ENCODE peak calls at places on chromosomes 6 and 20, in five cellular contexts. J is stimulated activated memory B cell treated with anti-CD40 and anti-IgM and Interleukin-4, amounts not matched to agents 10 μg/mL and 1 μg/mL and 100 μg/mL, for 72 hours; O is heart right ventricle; G is CD4-positive, alpha-beta T cell; D is effector memory CD8-positive, alpha-beta T cell. S is an unnamed sample.

GRCh38 chr6:129685640-129686031 is 24.3 kb downstream of the ARHGAP18 start:
- ATAC-seq in D (no peak), J (no peak), O (no peak), G (no peak), S (no peak)

GRCh38 chr20:44215125-44215524 is 4.6 kb upstream of the OSER1 start:
- ATAC-seq in G (peak), D (no peak), O (no peak), J (no peak), S (no peak)

GRCh38 chr20:17874271-17875105 is 94.1 kb downstream of the SNX5 start:
- ATAC-seq in J (no peak), G (no peak), D (no peak), O (peak), S (peak)

GRCh38 chr20:24647713-24648112 is 178.3 kb downstream of the SYNDIG1 start:
- ATAC-seq in O (no peak), J (no peak), D (no peak), G (no peak), S (no peak)

GRCh38 chr20:63206878-63207277 is 9.1 kb downstream of the YTHDF1 start:
- ATAC-seq in J (no peak), D (no peak), O (no peak), G (no peak), S (peak)

GRCh38 chr20:20184711-20185110 is 132.4 kb downstream of the CFAP61 start:
- ATAC-seq in G (no peak), J (no peak), D (no peak), O (no peak), S (no peak)

GRCh38 chr6:149445095-149445466 is 39.7 kb downstream of the ZC3H12D start:
- ATAC-seq in D (peak), G (no peak), J (peak), O (no peak), S (no peak)

GRCh38 chr6:43276180-43277082 is 21.6 kb upstream of the SLC22A7 start:
- ATAC-seq in G (peak), J (peak), O (no peak), D (peak), S (no peak)

GRCh38 chr6:147322299-147323162 is 118.3 kb downstream of the STXBP5 start:
- ATAC-seq in J (peak), G (peak), O (no peak), D (peak), S (peak)

GRCh38 chr6:90466191-90466940 is 120.5 kb downstream of the MAP3K7 start:
- ATAC-seq in D (no peak), O (no peak), J (no peak), G (no peak), S (no peak)

GRCh38 chr20:10040070-10040970 is 5.5 kb downstream of the ANKEF1 start:
- ATAC-seq in J (no peak), G (no peak), D (no peak), O (no peak), S (no peak)

GRCh38 chr6:169557887-169558286 is 143.9 kb downstream of the WDR27 start:
- ATAC-seq in G (no peak), J (no peak), O (no peak), D (no peak), S (no peak)

GRCh38 chr20:43389231-43389630 is 68.5 kb upstream of the SRSF6 start:
- ATAC-seq in G (no peak), D (no peak), J (no peak), O (peak), S (peak)

GRCh38 chr20:18263723-18264122 is 24.6 kb upstream of the ZNF133 start:
- ATAC-seq in D (no peak), J (no peak), O (no peak), G (no peak), S (no peak)

GRCh38 chr6:84263557-84263956 is 36.1 kb upstream of the CEP162 start:
- ATAC-seq in D (no peak), J (no peak), O (no peak), G (no peak), S (no peak)

GRCh38 chr20:30922129-30922528 is 335.3 kb upstream of the DEFB115 start:
- ATAC-seq in O (no peak), J (peak), D (no peak), G (no peak), S (no peak)

GRCh38 chr6:36957773-36958271 is 3.3 kb downstream of the PI16 start:
- ATAC-seq in D (no peak), O (no peak), J (no peak), G (no peak), S (peak)

GRCh38 chr20:49615401-49616153 is 47.6 kb upstream of the PTGIS start:
- ATAC-seq in O (peak), G (no peak), J (no peak), D (no peak), S (no peak)

GRCh38 chr6:53928641-53929339 is 134.0 kb downstream of the LRRC1 start:
- ATAC-seq in J (no peak), D (no peak), O (peak), G (no peak), S (peak)

GRCh38 chr6:128239146-128239545 is 281.3 kb downstream of the PTPRK start:
- ATAC-seq in D (no peak), G (no peak), J (no peak), O (peak), S (no peak)

GRCh38 chr6:133505680-133506079 is 264.5 kb downstream of the EYA4 start:
- ATAC-seq in G (no peak), J (no peak), D (no peak), O (no peak), S (no peak)

GRCh38 chr20:12049125-12049524 is 131.4 kb downstream of the BTBD3 start:
- ATAC-seq in D (no peak), O (no peak), J (no peak), G (no peak), S (no peak)

GRCh38 chr6:121382467-121383121 is 48.3 kb upstream of the TBC1D32 start:
- ATAC-seq in J (no peak), G (no peak), O (no peak), D (no peak), S (no peak)

GRCh38 chr6:24936641-24937317 is 1.0 kb upstream of the RIPOR2 start:
- ATAC-seq in O (no peak), G (peak), D (peak), J (peak), S (no peak)

GRCh38 chr6:25315194-25315593 is 36.0 kb downstream of the CARMIL1 start:
- ATAC-seq in J (no peak), D (no peak), G (no peak), O (no peak), S (no peak)

GRCh38 chr20:58647814-58648501 is 3.1 kb upstream of the STX16 start:
- ATAC-seq in D (no peak), O (no peak), G (no peak), J (no peak), S (peak)

GRCh38 chr20:31515775-31516107 is 1.5 kb downstream of the HM13 start:
- ATAC-seq in O (no peak), D (no peak), J (no peak), G (no peak), S (no peak)

GRCh38 chr20:61965606-61966491 is 99.8 kb downstream of the TAF4 start:
- ATAC-seq in D (no peak), G (no peak), O (no peak), J (peak), S (no peak)

GRCh38 chr6:104603108-104603745 is 256.5 kb downstream of the HACE1 start:
- ATAC-seq in J (no peak), O (no peak), G (no peak), D (no peak), S (no peak)

GRCh38 chr6:53483423-53484353 is 61.2 kb downstream of the GCLC start:
- ATAC-seq in G (no peak), O (peak), J (peak), D (no peak), S (peak)

GRCh38 chr6:166488701-166489100 is 97.8 kb downstream of the RAMACL start:
- ATAC-seq in J (no peak), G (no peak), O (peak), D (no peak), S (no peak)

GRCh38 chr6:89067796-89068195 is 12.8 kb upstream of the PNRC1 start:
- ATAC-seq in J (no peak), G (no peak), O (no peak), D (no peak), S (no peak)

GRCh38 chr6:7726416-7727149 is 684 bp downstream of the BMP6 start:
- ATAC-seq in O (no peak), D (no peak), G (no peak), J (peak), S (peak)

GRCh38 chr6:10534418-10534760 is 13.2 kb downstream of the GCNT2 start:
- ATAC-seq in D (peak), G (no peak), J (peak), O (no peak), S (no peak)

GRCh38 chr6:144488590-144488989 is 203.5 kb downstream of the UTRN start:
- ATAC-seq in J (no peak), G (no peak), D (no peak), O (no peak), S (no peak)

GRCh38 chr6:56671651-56672461 is 29.2 kb upstream of the DST start:
- ATAC-seq in O (peak), G (no peak), D (no peak), J (no peak), S (peak)

GRCh38 chr6:80449756-80450155 is 343.3 kb downstream of the BCKDHB start:
- ATAC-seq in G (no peak), J (no peak), O (no peak), D (no peak), S (no peak)

GRCh38 chr6:129369737-129370136 is 340.2 kb downstream of the ARHGAP18 start:
- ATAC-seq in J (no peak), D (no peak), O (peak), G (no peak), S (no peak)

GRCh38 chr6:165272585-165272984 is 36.8 kb downstream of the C6orf118 start:
- ATAC-seq in D (no peak), G (no peak), J (no peak), O (no peak), S (no peak)